ENCODE peak calls at places on chromosomes 5 and 9, in five cellular contexts. One of them, this sample, is unnamed.

GRCh38 chr5:135246923-135247795 is 151.9 kb downstream of the MACROH2A1 start:
- DNase-seq in trophoblast cell: no peak
- DNase-seq in H1: peak
- DNase-seq in neuronal stem cell: no peak
- DNase-seq in mesenchymal stem cell: peak
- DNase-seq in this sample: peak

GRCh38 chr5:2324788-2325187 is 426.7 kb downstream of the IRX2 start:
- DNase-seq in neuronal stem cell: no peak
- DNase-seq in mesenchymal stem cell: no peak
- DNase-seq in trophoblast cell: no peak
- DNase-seq in H1: no peak
- DNase-seq in this sample: no peak

GRCh38 chr5:147455321-147455720 is 54.5 kb downstream of the DPYSL3 start:
- DNase-seq in mesenchymal stem cell: peak
- DNase-seq in neuronal stem cell: no peak
- DNase-seq in H1: no peak
- DNase-seq in trophoblast cell: no peak
- DNase-seq in this sample: no peak

GRCh38 chr5:159469496-159470370 is 139.4 kb upstream of the IL12B start:
- DNase-seq in H1: no peak
- DNase-seq in neuronal stem cell: no peak
- DNase-seq in mesenchymal stem cell: no peak
- DNase-seq in trophoblast cell: no peak
- DNase-seq in this sample: no peak

GRCh38 chr9:37592108-37592951 is at the start of gene TOMM5:
- DNase-seq in H1: peak
- DNase-seq in trophoblast cell: peak
- DNase-seq in neuronal stem cell: peak
- DNase-seq in mesenchymal stem cell: peak
- DNase-seq in this sample: peak

GRCh38 chr9:97779608-97780007 is 73.4 kb upstream of the FOXE1 start:
- DNase-seq in trophoblast cell: no peak
- DNase-seq in neuronal stem cell: no peak
- DNase-seq in mesenchymal stem cell: no peak
- DNase-seq in H1: no peak
- DNase-seq in this sample: no peak

GRCh38 chr9:110996436-110997224 is 41.6 kb downstream of the LPAR1 start:
- DNase-seq in trophoblast cell: no peak
- DNase-seq in H1: no peak
- DNase-seq in neuronal stem cell: no peak
- DNase-seq in mesenchymal stem cell: peak
- DNase-seq in this sample: no peak

GRCh38 chr5:11026543-11026942 is 265.5 kb upstream of the DAP start:
- DNase-seq in neuronal stem cell: no peak
- DNase-seq in trophoblast cell: no peak
- DNase-seq in mesenchymal stem cell: no peak
- DNase-seq in H1: no peak
- DNase-seq in this sample: no peak

GRCh38 chr9:100308965-100309564 is 43.7 kb downstream of the TEX10 start:
- DNase-seq in mesenchymal stem cell: no peak
- DNase-seq in neuronal stem cell: no peak
- DNase-seq in H1: no peak
- DNase-seq in trophoblast cell: no peak
- DNase-seq in this sample: no peak

GRCh38 chr9:16459421-16460148 is 410.9 kb downstream of the BNC2 start:
- DNase-seq in mesenchymal stem cell: peak
- DNase-seq in H1: no peak
- DNase-seq in trophoblast cell: no peak
- DNase-seq in neuronal stem cell: no peak
- DNase-seq in this sample: no peak

GRCh38 chr5:103404483-103404882 is 145.9 kb downstream of the MACIR start:
- DNase-seq in trophoblast cell: no peak
- DNase-seq in mesenchymal stem cell: no peak
- DNase-seq in neuronal stem cell: no peak
- DNase-seq in H1: no peak
- DNase-seq in this sample: no peak

DNA sequence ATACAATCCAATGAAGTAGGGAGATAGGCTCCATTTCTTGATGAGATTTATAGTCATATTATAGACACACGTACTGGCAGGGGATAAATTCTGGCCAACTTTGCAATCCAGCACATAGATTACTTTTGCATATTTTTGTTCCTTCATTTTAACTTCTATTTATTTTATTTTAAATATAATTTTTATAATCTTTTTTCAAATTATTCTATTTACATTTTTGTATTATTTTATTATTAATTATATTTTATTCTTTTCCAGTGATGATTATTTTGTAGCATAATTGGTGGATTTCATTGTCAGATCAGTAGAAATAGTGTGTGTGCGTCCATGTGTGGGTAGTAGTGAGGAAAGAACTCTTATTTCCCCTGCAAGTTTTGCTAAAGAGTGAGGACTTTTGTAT is 980.1 kb upstream of the TYRP1 start:
- DNase-seq in trophoblast cell: no peak
- DNase-seq in H1: no peak
- DNase-seq in mesenchymal stem cell: no peak
- DNase-seq in neuronal stem cell: no peak
- DNase-seq in this sample: no peak
- H2BK12ac ChIP-seq in trophoblast cell: no peak
- H2BK12ac ChIP-seq in H1: no peak
- H2BK12ac ChIP-seq in mesenchymal stem cell: no peak
- H2BK12ac ChIP-seq in neuronal stem cell: no peak
- H2BK12ac ChIP-seq in this sample: no peak

GRCh38 chr9:15311607-15312006 is 4.6 kb upstream of the TTC39B start:
- DNase-seq in mesenchymal stem cell: no peak
- DNase-seq in neuronal stem cell: no peak
- DNase-seq in H1: no peak
- DNase-seq in trophoblast cell: no peak
- DNase-seq in this sample: no peak
- H2BK12ac ChIP-seq in mesenchymal stem cell: no peak
- H2BK12ac ChIP-seq in neuronal stem cell: no peak
- H2BK12ac ChIP-seq in H1: no peak
- H2BK12ac ChIP-seq in trophoblast cell: no peak
- H2BK12ac ChIP-seq in this sample: no peak

DNA sequence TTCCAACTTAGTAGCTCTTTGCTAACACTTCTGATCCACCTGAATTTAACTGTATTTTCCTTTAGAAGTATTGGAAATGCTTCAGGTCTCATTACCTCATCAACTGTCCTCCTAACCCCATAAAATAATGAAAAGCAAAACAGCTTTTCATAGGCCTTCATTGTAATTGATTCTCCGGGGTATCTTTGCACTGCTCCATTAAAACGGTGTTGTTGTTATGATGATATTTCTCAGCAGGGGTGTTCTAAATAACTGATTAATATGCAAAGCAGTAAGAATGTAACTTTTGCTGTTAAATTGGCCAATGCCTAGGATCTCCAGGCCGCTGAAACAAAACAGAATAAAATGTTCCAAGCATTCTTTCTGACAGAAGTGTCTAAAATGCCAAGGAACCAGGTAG is 1983.2 kb downstream of the EFNA5 start:
- DNase-seq in trophoblast cell: no peak
- DNase-seq in H1: no peak
- DNase-seq in mesenchymal stem cell: no peak
- DNase-seq in neuronal stem cell: no peak
- DNase-seq in this sample: no peak
- H2BK12ac ChIP-seq in trophoblast cell: no peak
- H2BK12ac ChIP-seq in H1: no peak
- H2BK12ac ChIP-seq in mesenchymal stem cell: no peak
- H2BK12ac ChIP-seq in neuronal stem cell: no peak
- H2BK12ac ChIP-seq in this sample: no peak

DNA sequence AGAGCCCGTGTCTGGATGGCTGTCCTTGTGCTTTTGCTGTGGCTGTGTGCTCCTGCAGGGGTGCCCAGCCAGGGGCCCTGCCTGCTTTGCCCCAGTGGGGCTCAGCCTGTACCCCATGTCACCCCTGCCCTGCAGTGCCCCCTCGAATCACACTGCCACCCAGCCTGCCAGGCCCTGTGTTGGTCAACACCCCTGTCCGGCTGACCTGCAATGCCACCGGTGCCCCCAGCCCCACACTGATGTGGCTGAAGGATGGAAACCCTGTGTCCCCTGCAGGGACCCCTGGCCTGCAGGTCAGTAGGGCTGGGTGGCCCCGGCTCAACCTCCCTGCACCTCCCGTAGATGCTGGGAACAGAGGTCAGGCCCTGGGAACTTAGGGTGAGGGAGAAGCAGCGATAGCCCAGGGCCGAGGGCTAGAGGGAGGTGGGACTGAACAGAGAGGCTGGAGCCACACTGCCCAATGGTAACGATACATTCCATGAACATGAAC is 82.8 kb upstream of the ASS1 start:
- DNase-seq in H1: no peak
- DNase-seq in neuronal stem cell: no peak
- DNase-seq in trophoblast cell: no peak
- DNase-seq in mesenchymal stem cell: no peak
- DNase-seq in this sample: no peak
- H2BK12ac ChIP-seq in H1: no peak
- H2BK12ac ChIP-seq in neuronal stem cell: no peak
- H2BK12ac ChIP-seq in trophoblast cell: no peak
- H2BK12ac ChIP-seq in mesenchymal stem cell: no peak
- H2BK12ac ChIP-seq in this sample: no peak

GRCh38 chr5:36875051-36875788 is 1.3 kb upstream of the NIPBL start:
- DNase-seq in trophoblast cell: peak
- DNase-seq in neuronal stem cell: peak
- DNase-seq in mesenchymal stem cell: peak
- DNase-seq in H1: no peak
- DNase-seq in this sample: peak

GRCh38 chr5:36875789-36876388 is 680 bp upstream of the NIPBL start:
- DNase-seq in mesenchymal stem cell: peak
- DNase-seq in H1: peak
- DNase-seq in trophoblast cell: peak
- DNase-seq in neuronal stem cell: peak
- DNase-seq in this sample: peak

GRCh38 chr5:36877667-36878420 is 1.3 kb downstream of the NIPBL start:
- DNase-seq in H1: no peak
- DNase-seq in trophoblast cell: no peak
- DNase-seq in neuronal stem cell: no peak
- DNase-seq in mesenchymal stem cell: peak
- DNase-seq in this sample: no peak

GRCh38 chr5:36876965-36877666 is 547 bp downstream of the NIPBL start:
- DNase-seq in mesenchymal stem cell: peak
- DNase-seq in H1: peak
- DNase-seq in trophoblast cell: peak
- DNase-seq in neuronal stem cell: peak
- DNase-seq in this sample: peak

GRCh38 chr5:36876389-36876964 is at the start of gene NIPBL:
- DNase-seq in mesenchymal stem cell: peak
- DNase-seq in H1: peak
- DNase-seq in neuronal stem cell: peak
- DNase-seq in trophoblast cell: peak
- DNase-seq in this sample: peak
- H2BK12ac ChIP-seq in mesenchymal stem cell: no peak
- H2BK12ac ChIP-seq in H1: no peak
- H2BK12ac ChIP-seq in neuronal stem cell: peak
- H2BK12ac ChIP-seq in trophoblast cell: peak
- H2BK12ac ChIP-seq in this sample: no peak

DNA sequence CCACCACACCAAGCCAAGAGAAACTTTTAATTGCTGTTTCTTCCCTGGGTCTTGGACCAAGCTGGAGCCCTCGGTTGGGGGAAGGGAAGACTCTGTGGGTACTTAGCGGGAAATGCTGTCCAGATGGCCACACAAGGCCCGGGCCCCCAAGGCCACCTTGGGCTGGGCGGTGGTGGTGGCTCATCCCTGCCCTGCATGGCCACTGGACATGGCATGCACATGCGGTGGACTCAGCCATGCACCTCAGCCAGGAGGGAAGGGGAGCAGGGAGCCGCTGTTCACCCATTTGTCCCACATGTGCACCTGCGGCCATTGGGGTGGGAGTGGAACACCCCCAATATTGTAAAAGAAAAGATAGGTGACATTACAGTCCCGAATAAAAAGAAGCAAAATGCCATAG is 72.4 kb downstream of the RGMB start:
- DNase-seq in mesenchymal stem cell: no peak
- DNase-seq in H1: no peak
- DNase-seq in neuronal stem cell: no peak
- DNase-seq in trophoblast cell: no peak
- DNase-seq in this sample: no peak
- H2BK12ac ChIP-seq in mesenchymal stem cell: no peak
- H2BK12ac ChIP-seq in H1: no peak
- H2BK12ac ChIP-seq in neuronal stem cell: no peak
- H2BK12ac ChIP-seq in trophoblast cell: no peak
- H2BK12ac ChIP-seq in this sample: no peak

GRCh38 chr9:88933607-88934379 is 57.5 kb upstream of the S1PR3 start:
- DNase-seq in trophoblast cell: peak
- DNase-seq in mesenchymal stem cell: no peak
- DNase-seq in neuronal stem cell: no peak
- DNase-seq in H1: no peak
- DNase-seq in this sample: no peak
- H2BK12ac ChIP-seq in trophoblast cell: peak
- H2BK12ac ChIP-seq in mesenchymal stem cell: no peak
- H2BK12ac ChIP-seq in neuronal stem cell: no peak
- H2BK12ac ChIP-seq in H1: no peak
- H2BK12ac ChIP-seq in this sample: no peak

GRCh38 chr5:120748474-120748873 is 284.4 kb downstream of the PRR16 start:
- DNase-seq in H1: no peak
- DNase-seq in mesenchymal stem cell: no peak
- DNase-seq in trophoblast cell: no peak
- DNase-seq in neuronal stem cell: no peak
- DNase-seq in this sample: no peak

GRCh38 chr5:120749737-120750136 is 285.6 kb downstream of the PRR16 start:
- DNase-seq in neuronal stem cell: no peak
- DNase-seq in mesenchymal stem cell: no peak
- DNase-seq in trophoblast cell: no peak
- DNase-seq in H1: no peak
- DNase-seq in this sample: no peak
- H2BK12ac ChIP-seq in neuronal stem cell: no peak
- H2BK12ac ChIP-seq in mesenchymal stem cell: no peak
- H2BK12ac ChIP-seq in trophoblast cell: no peak
- H2BK12ac ChIP-seq in H1: no peak
- H2BK12ac ChIP-seq in this sample: no peak

DNA sequence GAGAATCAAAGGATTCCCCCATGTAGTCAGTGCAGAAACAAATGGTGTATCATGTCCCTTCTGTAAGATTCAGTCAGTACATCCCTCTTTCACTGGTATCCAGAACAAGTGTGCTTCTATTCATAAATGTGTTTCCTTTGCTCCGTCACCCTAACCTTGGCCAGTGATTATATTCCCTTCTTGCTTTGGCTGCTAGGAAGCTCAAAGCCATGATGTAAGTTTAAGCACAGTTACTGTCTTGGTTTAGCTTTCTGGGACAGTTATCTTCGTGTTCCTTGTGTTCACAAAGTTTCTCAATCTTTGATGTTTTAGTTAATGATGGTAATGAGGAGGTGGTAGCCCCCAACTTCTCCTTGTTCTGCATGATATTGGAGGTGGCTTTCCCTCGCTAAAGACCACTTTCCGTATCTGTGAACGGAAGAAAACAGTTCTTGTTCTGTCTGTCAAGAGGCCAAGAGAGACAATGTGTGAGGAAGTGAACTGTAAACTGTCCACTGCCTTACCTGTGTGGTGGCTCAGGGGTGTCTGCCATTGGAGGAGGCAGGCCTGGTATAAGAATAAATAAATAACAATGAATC is 2.2 kb upstream of the AMBP start:
- DNase-seq in H1: no peak
- DNase-seq in trophoblast cell: no peak
- DNase-seq in mesenchymal stem cell: no peak
- DNase-seq in neuronal stem cell: no peak
- DNase-seq in this sample: no peak
- H2BK12ac ChIP-seq in H1: peak
- H2BK12ac ChIP-seq in trophoblast cell: no peak
- H2BK12ac ChIP-seq in mesenchymal stem cell: no peak
- H2BK12ac ChIP-seq in neuronal stem cell: no peak
- H2BK12ac ChIP-seq in this sample: no peak

GRCh38 chr5:175219256-175219835 is 224.6 kb downstream of the DRD1 start:
- DNase-seq in neuronal stem cell: no peak
- DNase-seq in trophoblast cell: no peak
- DNase-seq in H1: no peak
- DNase-seq in mesenchymal stem cell: no peak
- DNase-seq in this sample: no peak
- H2BK12ac ChIP-seq in neuronal stem cell: no peak
- H2BK12ac ChIP-seq in trophoblast cell: no peak
- H2BK12ac ChIP-seq in H1: no peak
- H2BK12ac ChIP-seq in mesenchymal stem cell: no peak
- H2BK12ac ChIP-seq in this sample: no peak

This sample was measured in H9.